ENCODE peak calls at places on chromosomes 12 and 14, in nine cellular contexts. M, S, U, W, P, E, L, H and F are unnamed samples.

GRCh38 chr12:131220007-131220685 is 266.4 kb downstream of the ADGRD1 start:
- DNase-seq in W (no peak), E (no peak), M (no peak), S (no peak), L (no peak), P (no peak), U (no peak), H (no peak), F (no peak)

GRCh38 chr12:9039397-9039977 is 50.1 kb downstream of the KLRG1 start:
- DNase-seq in W (peak; percentile 85), M (no peak), P (no peak), S (peak; percentile 33), E (no peak), H (peak; percentile 12), U (no peak), L (peak; percentile 13), F (no peak)

GRCh38 chr14:52059614-52060013 is 9.2 kb downstream of the NID2 start:
- DNase-seq in M (no peak), H (no peak), W (peak; percentile 35), U (no peak), E (no peak), S (no peak), P (no peak), L (no peak), F (no peak)

GRCh38 chr12:65327207-65328076 is 49.0 kb downstream of the MSRB3 start:
- DNase-seq in M (peak; percentile 28), L (no peak), P (no peak), E (no peak), H (no peak), U (no peak), W (peak; percentile 32), S (no peak), F (no peak)

GRCh38 chr14:74085828-74086227 is 1.1 kb downstream of the LIN52 start:
- DNase-seq in H (no peak), U (no peak), W (no peak), M (no peak), L (no peak), P (no peak), S (no peak), E (no peak), F (no peak)

GRCh38 chr14:68236525-68236924 is 416.9 kb downstream of the RAD51B start:
- DNase-seq in W (no peak), M (no peak), U (no peak), P (no peak), H (no peak), L (no peak), E (no peak), S (no peak), F (no peak)

GRCh38 chr12:52146822-52147366 is 44.9 kb downstream of the KRT80 start:
- DNase-seq in H (no peak), U (no peak), M (no peak), E (no peak), S (no peak), W (no peak), P (no peak), L (no peak), F (peak; percentile 45)

GRCh38 chr14:73850940-73851339 is 691 bp upstream of the PTGR2 start:
- DNase-seq in H (no peak), U (no peak), W (peak; percentile 8), M (no peak), P (no peak), L (peak; percentile 10), S (no peak), E (no peak), F (no peak)

GRCh38 chr14:65552724-65553123 is 140.2 kb downstream of the FUT8 start:
- DNase-seq in U (no peak), H (no peak), P (no peak), L (no peak), S (no peak), E (no peak), W (no peak), M (no peak), F (no peak)

GRCh38 chr14:23302290-23303225 is at the start of gene PPP1R3E:
- DNase-seq in H (peak; percentile 83), S (peak; percentile 49), L (peak; percentile 69), P (peak; percentile 79), U (peak; percentile 49), E (peak; percentile 74), M (peak; percentile 75), W (peak; percentile 58), F (peak; percentile 86)

GRCh38 chr14:77071938-77072388 is 26.1 kb upstream of the CIPC start:
- DNase-seq in H (no peak), M (no peak), L (no peak), E (no peak), W (no peak), S (no peak), P (peak; percentile 74), U (no peak), F (no peak)

GRCh38 chr14:85195872-85196477 is 334.0 kb upstream of the FLRT2 start:
- DNase-seq in M (no peak), L (no peak), S (no peak), U (no peak), H (no peak), P (no peak), W (no peak), E (no peak), F (no peak)

GRCh38 chr12:24407884-24408283 is 458.4 kb upstream of the SOX5 start:
- DNase-seq in M (no peak), S (no peak), P (no peak), U (no peak), W (no peak), E (no peak), H (no peak), L (no peak), F (no peak)

GRCh38 chr14:94775082-94775874 is 5.4 kb upstream of the GSC start:
- DNase-seq in L (no peak), E (no peak), M (no peak), U (no peak), H (no peak), S (no peak), P (no peak), W (no peak), F (no peak)

GRCh38 chr14:61388976-61389576 is 67.7 kb downstream of the PRKCH start:
- DNase-seq in U (no peak), M (no peak), E (no peak), H (no peak), S (no peak), W (no peak), L (peak; percentile 15), P (no peak), F (no peak)

GRCh38 chr14:77041837-77042557 is 13.5 kb upstream of the IRF2BPL start:
- DNase-seq in L (no peak), M (peak; percentile 69), E (no peak), U (no peak), H (no peak), P (no peak), S (peak; percentile 68), W (peak; percentile 72), F (peak; percentile 68)

GRCh38 chr12:27246774-27247173 is 2.7 kb downstream of the STK38L start:
- DNase-seq in S (no peak), P (no peak), U (no peak), L (no peak), E (no peak), W (no peak), M (no peak), H (no peak), F (no peak)

GRCh38 chr12:16606201-16606849 is 363 bp upstream of the LMO3 start:
- DNase-seq in S (peak; percentile 16), H (no peak), L (peak; percentile 29), U (peak; percentile 49), W (peak; percentile 63), P (no peak), E (no peak), M (no peak), F (peak; percentile 59)

GRCh38 chr14:93231129-93231979 is 24.3 kb downstream of the UBR7 start:
- DNase-seq in M (no peak), L (peak; percentile 45), W (peak; percentile 29), U (no peak), P (no peak), S (no peak), E (no peak), H (no peak), F (no peak)

GRCh38 chr12:28708918-28709371 is 440.1 kb upstream of the FAR2 start:
- DNase-seq in H (no peak), M (no peak), P (no peak), U (no peak), L (no peak), S (no peak), E (no peak), W (peak; percentile 3), F (no peak)

GRCh38 chr14:105217764-105218163 is 30.6 kb upstream of the BTBD6 start:
- DNase-seq in W (no peak), P (no peak), M (no peak), H (no peak), S (no peak), L (no peak), E (no peak), U (no peak), F (no peak)

GRCh38 chr12:17579148-17580026 is 510.6 kb downstream of the RERGL start:
- DNase-seq in M (no peak), H (no peak), W (no peak), S (no peak), P (no peak), L (no peak), E (no peak), U (no peak), F (no peak)

GRCh38 chr14:101020971-101021370 is 117.4 kb upstream of the RTL1 start:
- DNase-seq in U (no peak), P (peak; percentile 12), L (no peak), H (no peak), S (no peak), E (no peak), W (no peak), M (no peak), F (peak; percentile 5)

GRCh38 chr12:6535960-6536847 is 1.9 kb downstream of the GAPDH start:
- DNase-seq in L (no peak), S (no peak), W (no peak), E (no peak), P (no peak), U (no peak), H (no peak), M (peak; percentile 23), F (no peak)

GRCh38 chr12:123900898-123901376 is 71.7 kb downstream of the CCDC92 start:
- DNase-seq in E (no peak), P (no peak), S (no peak), U (no peak), M (no peak), W (no peak), L (no peak), H (no peak), F (no peak)

GRCh38 chr12:110912263-110912662 is 8.1 kb downstream of the MYL2 start:
- DNase-seq in P (no peak), E (no peak), H (no peak), W (no peak), S (no peak), U (no peak), L (no peak), M (no peak), F (no peak)